ENCODE peak calls at places on chromosomes 4 and X, in four cellular contexts. F is activated CD4-positive, alpha-beta T cell treated with anti-CD3 and anti-CD28 coated beads for 24 hours; O is germinal center; Y is effector memory CD4-positive, alpha-beta T cell. G is an unnamed sample.
A peak's percentile ranks its signal among the peaks of the same experiment; 100 is the strongest.

GRCh38 chr4:155787113-155787710 is 28.4 kb downstream of the GUCY1B1 start:
- DNase-seq in Y (no peak), F (no peak), O (peak; percentile 10), G (no peak)

GRCh38 chr4:61443813-61444510 is 243.8 kb downstream of the ADGRL3 start:
- DNase-seq in O (no peak), F (no peak), Y (no peak), G (no peak)

GRCh38 chr4:40309250-40309774 is 25.8 kb upstream of the CHRNA9 start:
- DNase-seq in Y (peak; percentile 85), O (peak; percentile 62), F (peak; percentile 82), G (no peak)

GRCh38 chrX:100685284-100685996 is 41.4 kb downstream of the SRPX2 start:
- DNase-seq in F (peak; percentile 72), O (peak; percentile 54), Y (peak; percentile 47), G (peak; percentile 4)

GRCh38 chr4:123244233-123244632 is 152.4 kb upstream of the SPRY1 start:
- DNase-seq in F (no peak), Y (no peak), O (no peak), G (no peak)

GRCh38 chr4:37666625-37667071 is 19.5 kb downstream of the RELL1 start:
- DNase-seq in O (no peak), Y (no peak), F (no peak), G (no peak)

GRCh38 chr4:61882381-61882780 is 682.3 kb downstream of the ADGRL3 start:
- DNase-seq in O (no peak), Y (no peak), F (no peak), G (no peak)

GRCh38 chrX:119880552-119881437 is 9.2 kb downstream of the NDUFA1 start:
- DNase-seq in F (no peak), Y (no peak), O (peak; percentile 49), G (no peak)

GRCh38 chr4:168562021-168562691 is 65.3 kb downstream of the PALLD start:
- DNase-seq in Y (no peak), F (no peak), O (no peak), G (no peak)

GRCh38 chr4:81921757-81922159 is 450.1 kb upstream of the RASGEF1B start:
- DNase-seq in O (no peak), Y (no peak), F (no peak), G (no peak)

GRCh38 chr4:79927931-79928330 is 145.1 kb downstream of the ANTXR2 start:
- DNase-seq in F (no peak), O (no peak), Y (no peak), G (no peak)

GRCh38 chrX:49309401-49309981 is 6.0 kb downstream of the GAGE10 start:
- DNase-seq in Y (no peak), O (no peak), F (no peak), G (no peak)

GRCh38 chr4:138663883-138664282 is 351.7 kb upstream of the NOCT start:
- DNase-seq in Y (no peak), F (no peak), O (no peak), G (no peak)

GRCh38 chrX:154714925-154715324 is 36.0 kb downstream of the GAB3 start:
- DNase-seq in Y (peak; percentile 18), O (peak; percentile 51), F (peak; percentile 19), G (no peak)

GRCh38 chr4:176499518-176499917 is 179.8 kb downstream of the SPCS3 start:
- DNase-seq in O (no peak), Y (no peak), F (no peak), G (no peak)

GRCh38 chr4:69095301-69095731 is 958 bp upstream of the UGT2B7 start:
- DNase-seq in O (no peak), F (no peak), Y (no peak), G (no peak)

GRCh38 chrX:14056201-14056600 is 26.5 kb upstream of the GEMIN8 start:
- DNase-seq in Y (no peak), O (no peak), F (no peak), G (no peak)

GRCh38 chr4:169115897-169116254 is 105.8 kb upstream of the CBR4 start:
- DNase-seq in F (no peak), O (no peak), Y (no peak), G (no peak)

GRCh38 chrX:151974336-151975227 is at the start of gene GABRE:
- DNase-seq in O (peak; percentile 2), Y (no peak), F (no peak), G (no peak)

GRCh38 chr4:25759101-25759500 is 103.5 kb downstream of the SLC34A2 start:
- DNase-seq in Y (no peak), O (no peak), F (no peak), G (no peak)

GRCh38 chrX:68163446-68163845 is 269.8 kb downstream of the OPHN1 start:
- DNase-seq in O (no peak), Y (no peak), F (no peak), G (no peak)

GRCh38 chr4:148986951-148987350 is 544.7 kb upstream of the NR3C2 start:
- DNase-seq in Y (no peak), O (no peak), F (no peak), G (no peak)

GRCh38 chrX:75114638-75115037 is 41.4 kb downstream of the ABCB7 start:
- DNase-seq in F (no peak), Y (no peak), O (no peak), G (no peak)

GRCh38 chr4:660401-660800 is 13.7 kb downstream of the ATP5ME start:
- DNase-seq in F (no peak), Y (no peak), O (no peak), G (no peak)

GRCh38 chrX:137749282-137749681 is 183.4 kb downstream of the ZIC3 start:
- DNase-seq in O (no peak), Y (no peak), F (no peak), G (no peak)

GRCh38 chrX:19852014-19853005 is 35.1 kb downstream of the SH3KBP1 start:
- DNase-seq in Y (no peak), F (no peak), O (no peak), G (no peak)

GRCh38 chr4:153620352-153620751 is 63.7 kb upstream of the TLR2 start:
- DNase-seq in Y (no peak), F (no peak), O (no peak), G (no peak)

GRCh38 chr4:6227412-6228157 is 27.2 kb upstream of the JAKMIP1 start:
- DNase-seq in Y (no peak), O (no peak), F (no peak), G (no peak)

GRCh38 chr4:56575820-56576429 is 70.3 kb downstream of the ARL9 start:
- DNase-seq in F (no peak), O (peak; percentile 30), Y (no peak), G (no peak)

GRCh38 chr4:73673286-73673685 is 53.0 kb upstream of the RASSF6 start:
- DNase-seq in Y (no peak), F (no peak), O (no peak), G (no peak)

GRCh38 chr4:80448056-80448455 is 112.5 kb downstream of the CFAP299 start:
- DNase-seq in O (no peak), Y (no peak), F (no peak), G (no peak)

GRCh38 chr4:6162885-6163284 is 37.5 kb downstream of the JAKMIP1 start:
- DNase-seq in F (no peak), Y (no peak), O (no peak), G (no peak)

GRCh38 chrX:153635788-153636668 is 11.0 kb upstream of the DUSP9 start:
- DNase-seq in O (peak; percentile 31), Y (no peak), F (no peak), G (no peak)